ENCODE peak calls at places on chromosomes 11 and 22, in four cellular contexts. One of them, this sample, is unnamed.
A peak's percentile ranks its signal among the peaks of the same experiment; 100 is the strongest.

GRCh38 chr11:37712246-37712645 is 1114.2 kb upstream of the RAG2 start:
- DNase-seq in cardiac muscle cell: peak; percentile 39
- DNase-seq in transverse colon: no peak
- DNase-seq in BE2C: peak; percentile 3
- DNase-seq in this sample: no peak

GRCh38 chr11:76005746-76006145 is 190.7 kb downstream of the UVRAG start:
- DNase-seq in cardiac muscle cell: no peak
- DNase-seq in transverse colon: no peak
- DNase-seq in BE2C: no peak
- DNase-seq in this sample: no peak

GRCh38 chr11:29343465-29344333 is 673.1 kb downstream of the KCNA4 start:
- DNase-seq in cardiac muscle cell: peak; percentile 73
- DNase-seq in transverse colon: peak; percentile 44
- DNase-seq in BE2C: peak; percentile 54
- DNase-seq in this sample: peak; percentile 17

GRCh38 chr11:12376259-12376971 is 956 bp upstream of the PARVA start:
- DNase-seq in cardiac muscle cell: no peak
- DNase-seq in transverse colon: peak; percentile 27
- DNase-seq in BE2C: no peak
- DNase-seq in this sample: peak; percentile 86

GRCh38 chr11:70054020-70054419 is 24.1 kb upstream of the ANO1 start:
- DNase-seq in cardiac muscle cell: no peak
- DNase-seq in transverse colon: no peak
- DNase-seq in BE2C: no peak
- DNase-seq in this sample: no peak

GRCh38 chr22:33828302-33828701 is 92.0 kb downstream of the LARGE1 start:
- DNase-seq in cardiac muscle cell: no peak
- DNase-seq in transverse colon: no peak
- DNase-seq in BE2C: no peak
- DNase-seq in this sample: no peak

GRCh38 chr22:27011131-27011530 is 353.7 kb downstream of the MIAT start:
- DNase-seq in cardiac muscle cell: no peak
- DNase-seq in transverse colon: no peak
- DNase-seq in BE2C: no peak
- DNase-seq in this sample: no peak

GRCh38 chr11:70016666-70017347 is 61.3 kb upstream of the ANO1 start:
- DNase-seq in cardiac muscle cell: no peak
- DNase-seq in transverse colon: no peak
- DNase-seq in BE2C: no peak
- DNase-seq in this sample: no peak

GRCh38 chr11:6755303-6755952 is 16.3 kb downstream of the OR2AG2 start:
- DNase-seq in cardiac muscle cell: peak; percentile 63
- DNase-seq in transverse colon: peak; percentile 10
- DNase-seq in BE2C: peak; percentile 13
- DNase-seq in this sample: no peak

GRCh38 chr11:14971865-14972580 is at the start of gene CALCA:
- DNase-seq in cardiac muscle cell: peak; percentile 19
- DNase-seq in transverse colon: no peak
- DNase-seq in BE2C: peak; percentile 58
- DNase-seq in this sample: no peak

GRCh38 chr11:129733981-129734380 is 81.7 kb upstream of the TMEM45B start:
- DNase-seq in cardiac muscle cell: no peak
- DNase-seq in transverse colon: no peak
- DNase-seq in BE2C: no peak
- DNase-seq in this sample: no peak

GRCh38 chr11:96215826-96216225 is 127.2 kb downstream of the MAML2 start:
- DNase-seq in cardiac muscle cell: no peak
- DNase-seq in transverse colon: no peak
- DNase-seq in BE2C: no peak
- DNase-seq in this sample: no peak

DNA sequence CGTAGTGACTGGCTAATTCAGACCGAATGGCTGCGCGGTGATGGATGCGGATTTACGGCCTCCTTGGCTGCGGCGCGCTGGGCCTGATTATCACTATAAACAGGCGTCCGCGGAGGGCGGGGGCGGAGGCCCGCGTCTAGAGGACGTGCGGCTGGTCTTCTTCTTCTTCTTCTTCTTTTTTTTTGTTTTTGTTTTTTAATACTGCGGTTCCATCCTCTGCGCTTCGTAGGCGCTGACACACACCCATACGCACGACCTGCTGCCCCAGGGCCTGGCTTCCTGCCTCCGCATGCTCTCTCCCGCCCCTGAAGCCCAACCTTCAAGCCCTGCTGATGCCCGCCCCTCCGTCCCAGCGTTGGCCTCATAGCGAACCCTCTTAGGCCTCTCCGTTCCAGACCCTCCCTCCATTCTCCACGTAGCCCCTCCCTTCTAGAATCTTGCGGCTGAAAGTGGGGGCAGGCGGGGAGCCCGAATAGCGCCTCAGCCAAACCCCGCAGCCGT is 2.7 kb upstream of the SLC6A5 start:
- DNase-seq in cardiac muscle cell: no peak
- DNase-seq in transverse colon: no peak
- DNase-seq in BE2C: no peak
- DNase-seq in this sample: no peak
- H3K27me3 ChIP-seq in cardiac muscle cell: peaks cover 94% of the 10 kb centered on the region
- H3K27me3 ChIP-seq in transverse colon: peaks cover 85% of the 10 kb centered on the region
- H3K27me3 ChIP-seq in BE2C: no peaks in the 10 kb centered on the region
- H3K27me3 ChIP-seq in this sample: peaks cover 39% of the 10 kb centered on the region

DNA sequence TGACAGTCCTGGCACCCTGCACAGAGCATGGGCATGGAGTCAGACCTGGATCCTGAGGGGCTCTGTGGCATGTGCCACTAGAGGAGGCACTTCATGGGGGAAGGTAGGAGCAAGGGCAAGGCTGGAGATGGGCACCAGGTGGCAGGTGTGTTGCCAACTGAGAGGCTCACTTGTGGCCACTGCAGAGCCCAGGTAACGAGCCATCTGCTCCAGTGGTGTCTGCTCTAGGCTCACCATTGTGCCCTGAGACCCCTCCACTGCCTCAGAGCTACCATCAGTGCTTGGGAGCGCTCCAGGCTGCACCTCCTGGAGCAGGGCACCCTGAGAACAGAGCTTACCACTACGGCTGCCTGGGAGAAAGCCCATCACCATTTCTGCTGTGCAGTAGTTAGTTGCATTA is 1.3 kb upstream of the ZDHHC8 start:
- DNase-seq in cardiac muscle cell: no peak
- DNase-seq in transverse colon: no peak
- DNase-seq in BE2C: no peak
- DNase-seq in this sample: no peak
- H3K4me3 ChIP-seq in cardiac muscle cell: no peak overlapping the region
- H3K4me3 ChIP-seq in transverse colon: no peak overlapping the region
- H3K4me3 ChIP-seq in BE2C: no peak overlapping the region
- H3K4me3 ChIP-seq in this sample: peak overlapping the region; percentile 95

GRCh38 chr22:17436382-17436951 is 67.2 kb downstream of the CECR2 start:
- DNase-seq in cardiac muscle cell: peak; percentile 50
- DNase-seq in transverse colon: no peak
- DNase-seq in BE2C: no peak
- DNase-seq in this sample: no peak
- TF ChIP-seq CTCF in cardiac muscle cell: peak; percentile 17
- TF ChIP-seq CTCF in transverse colon: no peak
- TF ChIP-seq CTCF in BE2C: no peak
- TF ChIP-seq CTCF in this sample: no peak

DNA sequence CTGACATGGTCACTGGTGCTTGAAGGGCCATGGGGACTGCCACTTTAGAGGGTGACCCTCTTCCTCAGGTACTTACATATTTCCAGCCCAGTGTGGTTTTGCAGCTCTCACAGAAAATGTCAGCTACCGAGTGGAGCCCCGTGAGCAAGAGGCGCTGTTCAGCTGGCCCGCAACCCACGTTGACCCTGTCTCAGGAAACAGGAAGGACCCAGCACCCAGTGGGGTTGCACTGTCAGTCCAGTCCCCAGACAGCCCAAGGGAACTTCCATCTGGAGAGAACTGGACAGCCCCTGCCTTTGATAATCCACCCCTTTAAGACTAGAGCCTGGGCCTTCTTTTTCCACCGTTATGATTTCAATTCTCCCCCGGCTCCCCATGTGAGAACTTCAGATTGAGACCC is 3.5 kb downstream of the YPEL4 start:
- DNase-seq in cardiac muscle cell: no peak
- DNase-seq in transverse colon: no peak
- DNase-seq in BE2C: no peak
- DNase-seq in this sample: no peak
- H3K27me3 ChIP-seq in cardiac muscle cell: no peaks in the 10 kb centered on the region
- H3K27me3 ChIP-seq in transverse colon: peaks cover 56% of the 10 kb centered on the region
- H3K27me3 ChIP-seq in BE2C: peaks cover 35% of the 10 kb centered on the region
- H3K27me3 ChIP-seq in this sample: no peaks in the 10 kb centered on the region

GRCh38 chr22:19223617-19224016 is 45.1 kb upstream of the SLC25A1 start:
- DNase-seq in cardiac muscle cell: no peak
- DNase-seq in transverse colon: no peak
- DNase-seq in BE2C: no peak
- DNase-seq in this sample: no peak

GRCh38 chr22:19224985-19225384 is 46.4 kb upstream of the SLC25A1 start:
- DNase-seq in cardiac muscle cell: no peak
- DNase-seq in transverse colon: no peak
- DNase-seq in BE2C: no peak
- DNase-seq in this sample: no peak

GRCh38 chr22:19222242-19223005 is 43.9 kb upstream of the SLC25A1 start:
- DNase-seq in cardiac muscle cell: no peak
- DNase-seq in transverse colon: no peak
- DNase-seq in BE2C: no peak
- DNase-seq in this sample: no peak

GRCh38 chr22:19224557-19224956 is 46.0 kb upstream of the SLC25A1 start:
- DNase-seq in cardiac muscle cell: no peak
- DNase-seq in transverse colon: no peak
- DNase-seq in BE2C: no peak
- DNase-seq in this sample: no peak

DNA sequence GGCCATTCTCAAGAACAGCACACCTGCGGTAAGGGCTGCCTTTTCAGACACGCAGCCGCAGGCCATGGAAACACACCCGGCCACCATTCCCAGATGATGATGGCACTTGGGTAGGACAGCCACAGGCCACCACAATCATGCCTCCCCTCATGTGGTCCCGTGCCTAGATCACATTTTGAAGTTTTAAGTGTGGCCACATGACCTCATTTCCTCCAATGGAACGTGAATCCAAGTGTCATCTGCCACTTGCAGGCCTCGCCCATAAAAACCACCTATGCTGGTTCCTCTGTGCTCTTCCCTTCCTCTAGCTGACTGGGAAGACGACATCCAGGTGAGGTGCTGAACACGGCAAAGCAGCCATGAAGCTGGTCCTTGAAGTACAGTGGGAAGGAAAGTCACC is 44.6 kb upstream of the SLC25A1 start:
- DNase-seq in cardiac muscle cell: no peak
- DNase-seq in transverse colon: no peak
- DNase-seq in BE2C: no peak
- DNase-seq in this sample: no peak
- H3K4me3 ChIP-seq in cardiac muscle cell: no peak overlapping the region
- H3K4me3 ChIP-seq in transverse colon: no peak overlapping the region
- H3K4me3 ChIP-seq in BE2C: no peak overlapping the region
- H3K4me3 ChIP-seq in this sample: no peak overlapping the region